ENCODE peak calls at places on chromosomes 4 and X, in eight cellular contexts. One of them, this sample, is unnamed.

GRCh38 chrX:130020661-130021324 is 38.4 kb downstream of the BCORL1 start:
- DNase-seq in brain microvascular endothelial cell: no peak
- DNase-seq in heart left ventricle: no peak
- DNase-seq in ovary: no peak
- DNase-seq in fibroblast of lung: no peak
- DNase-seq in epithelial cell of prostate: no peak
- DNase-seq in neuronal stem cell: no peak
- DNase-seq in CD4-positive, alpha-beta T cell: no peak
- DNase-seq in this sample: no peak

GRCh38 chrX:153722704-153723350 is 1.4 kb downstream of the BCAP31 start:
- DNase-seq in ovary: no peak
- DNase-seq in CD4-positive, alpha-beta T cell: no peak
- DNase-seq in heart left ventricle: no peak
- DNase-seq in neuronal stem cell: no peak
- DNase-seq in epithelial cell of prostate: no peak
- DNase-seq in fibroblast of lung: no peak
- DNase-seq in brain microvascular endothelial cell: no peak
- DNase-seq in this sample: no peak

GRCh38 chr4:38873290-38873949 is 5.8 kb downstream of the FAM114A1 start:
- DNase-seq in brain microvascular endothelial cell: no peak
- DNase-seq in ovary: no peak
- DNase-seq in fibroblast of lung: no peak
- DNase-seq in CD4-positive, alpha-beta T cell: no peak
- DNase-seq in neuronal stem cell: no peak
- DNase-seq in epithelial cell of prostate: no peak
- DNase-seq in heart left ventricle: no peak
- DNase-seq in this sample: no peak

GRCh38 chr4:849478-850175 is 23.7 kb upstream of the CPLX1 start:
- DNase-seq in brain microvascular endothelial cell: no peak
- DNase-seq in neuronal stem cell: no peak
- DNase-seq in ovary: no peak
- DNase-seq in heart left ventricle: no peak
- DNase-seq in epithelial cell of prostate: no peak
- DNase-seq in CD4-positive, alpha-beta T cell: no peak
- DNase-seq in fibroblast of lung: no peak
- DNase-seq in this sample: no peak

GRCh38 chrX:3518870-3519269 is 172.4 kb upstream of the MXRA5 start:
- DNase-seq in ovary: peak; percentile 13
- DNase-seq in neuronal stem cell: no peak
- DNase-seq in CD4-positive, alpha-beta T cell: no peak
- DNase-seq in heart left ventricle: peak; percentile 44
- DNase-seq in brain microvascular endothelial cell: peak; percentile 92
- DNase-seq in fibroblast of lung: peak; percentile 44
- DNase-seq in epithelial cell of prostate: no peak
- DNase-seq in this sample: no peak

GRCh38 chrX:133527415-133527814 is 112.1 kb upstream of the GPC4 start:
- DNase-seq in fibroblast of lung: no peak
- DNase-seq in brain microvascular endothelial cell: no peak
- DNase-seq in heart left ventricle: no peak
- DNase-seq in CD4-positive, alpha-beta T cell: no peak
- DNase-seq in neuronal stem cell: no peak
- DNase-seq in epithelial cell of prostate: peak; percentile 8
- DNase-seq in ovary: no peak
- DNase-seq in this sample: no peak

GRCh38 chr4:182895791-182896292 is 21.3 kb downstream of the DCTD start:
- DNase-seq in fibroblast of lung: no peak
- DNase-seq in ovary: no peak
- DNase-seq in CD4-positive, alpha-beta T cell: no peak
- DNase-seq in neuronal stem cell: no peak
- DNase-seq in heart left ventricle: no peak
- DNase-seq in epithelial cell of prostate: no peak
- DNase-seq in brain microvascular endothelial cell: no peak
- DNase-seq in this sample: no peak

GRCh38 chr4:108601517-108601916 is 18.9 kb upstream of the RPL34 start:
- DNase-seq in fibroblast of lung: no peak
- DNase-seq in epithelial cell of prostate: no peak
- DNase-seq in ovary: no peak
- DNase-seq in neuronal stem cell: no peak
- DNase-seq in heart left ventricle: no peak
- DNase-seq in CD4-positive, alpha-beta T cell: no peak
- DNase-seq in brain microvascular endothelial cell: no peak
- DNase-seq in this sample: no peak

GRCh38 chr4:33975996-33976395 is 2268.3 kb downstream of the ARAP2 start:
- DNase-seq in heart left ventricle: no peak
- DNase-seq in fibroblast of lung: peak; percentile 67
- DNase-seq in CD4-positive, alpha-beta T cell: no peak
- DNase-seq in epithelial cell of prostate: no peak
- DNase-seq in brain microvascular endothelial cell: no peak
- DNase-seq in neuronal stem cell: no peak
- DNase-seq in ovary: no peak
- DNase-seq in this sample: no peak

GRCh38 chr4:170386511-170386910 is 296.8 kb upstream of the AADAT start:
- DNase-seq in epithelial cell of prostate: no peak
- DNase-seq in brain microvascular endothelial cell: no peak
- DNase-seq in ovary: no peak
- DNase-seq in heart left ventricle: no peak
- DNase-seq in CD4-positive, alpha-beta T cell: no peak
- DNase-seq in fibroblast of lung: no peak
- DNase-seq in neuronal stem cell: no peak
- DNase-seq in this sample: no peak

GRCh38 chr4:109278594-109279031 is 23.8 kb downstream of the COL25A1 start:
- DNase-seq in brain microvascular endothelial cell: no peak
- DNase-seq in fibroblast of lung: no peak
- DNase-seq in neuronal stem cell: no peak
- DNase-seq in ovary: no peak
- DNase-seq in epithelial cell of prostate: no peak
- DNase-seq in CD4-positive, alpha-beta T cell: no peak
- DNase-seq in heart left ventricle: no peak
- DNase-seq in this sample: no peak

GRCh38 chrX:17968367-17968766 is 107.3 kb upstream of the RAI2 start:
- DNase-seq in CD4-positive, alpha-beta T cell: no peak
- DNase-seq in neuronal stem cell: no peak
- DNase-seq in brain microvascular endothelial cell: no peak
- DNase-seq in heart left ventricle: no peak
- DNase-seq in fibroblast of lung: no peak
- DNase-seq in ovary: no peak
- DNase-seq in epithelial cell of prostate: no peak
- DNase-seq in this sample: no peak

GRCh38 chr4:48490012-48490679 is at the start of gene ZAR1:
- DNase-seq in brain microvascular endothelial cell: no peak
- DNase-seq in heart left ventricle: no peak
- DNase-seq in ovary: no peak
- DNase-seq in CD4-positive, alpha-beta T cell: no peak
- DNase-seq in epithelial cell of prostate: no peak
- DNase-seq in neuronal stem cell: no peak
- DNase-seq in fibroblast of lung: no peak
- DNase-seq in this sample: no peak

GRCh38 chr4:152894673-152895072 is 41.5 kb upstream of the FHDC1 start:
- DNase-seq in heart left ventricle: no peak
- DNase-seq in epithelial cell of prostate: peak; percentile 5
- DNase-seq in brain microvascular endothelial cell: peak; percentile 12
- DNase-seq in ovary: no peak
- DNase-seq in fibroblast of lung: peak; percentile 39
- DNase-seq in neuronal stem cell: no peak
- DNase-seq in CD4-positive, alpha-beta T cell: no peak
- DNase-seq in this sample: no peak

GRCh38 chr4:114037981-114038380 is 58.5 kb upstream of the ARSJ start:
- DNase-seq in heart left ventricle: no peak
- DNase-seq in neuronal stem cell: no peak
- DNase-seq in epithelial cell of prostate: no peak
- DNase-seq in fibroblast of lung: no peak
- DNase-seq in CD4-positive, alpha-beta T cell: no peak
- DNase-seq in brain microvascular endothelial cell: no peak
- DNase-seq in ovary: no peak
- DNase-seq in this sample: no peak

GRCh38 chrX:45479835-45480422 is 279.3 kb upstream of the DIPK2B start:
- DNase-seq in heart left ventricle: no peak
- DNase-seq in brain microvascular endothelial cell: peak; percentile 68
- DNase-seq in fibroblast of lung: peak; percentile 89
- DNase-seq in neuronal stem cell: no peak
- DNase-seq in ovary: no peak
- DNase-seq in epithelial cell of prostate: peak; percentile 91
- DNase-seq in CD4-positive, alpha-beta T cell: no peak
- DNase-seq in this sample: no peak

GRCh38 chrX:155231163-155231562 is 14.9 kb downstream of the VBP1 start:
- DNase-seq in ovary: no peak
- DNase-seq in brain microvascular endothelial cell: no peak
- DNase-seq in neuronal stem cell: no peak
- DNase-seq in CD4-positive, alpha-beta T cell: no peak
- DNase-seq in heart left ventricle: no peak
- DNase-seq in epithelial cell of prostate: no peak
- DNase-seq in fibroblast of lung: no peak
- DNase-seq in this sample: no peak

GRCh38 chr4:37623940-37624339 is 62.2 kb downstream of the RELL1 start:
- DNase-seq in ovary: no peak
- DNase-seq in brain microvascular endothelial cell: no peak
- DNase-seq in heart left ventricle: no peak
- DNase-seq in neuronal stem cell: no peak
- DNase-seq in fibroblast of lung: no peak
- DNase-seq in CD4-positive, alpha-beta T cell: no peak
- DNase-seq in epithelial cell of prostate: no peak
- DNase-seq in this sample: no peak

GRCh38 chrX:39805022-39805421 is 292.7 kb downstream of the BCOR start:
- DNase-seq in CD4-positive, alpha-beta T cell: no peak
- DNase-seq in ovary: no peak
- DNase-seq in epithelial cell of prostate: no peak
- DNase-seq in brain microvascular endothelial cell: no peak
- DNase-seq in fibroblast of lung: no peak
- DNase-seq in neuronal stem cell: no peak
- DNase-seq in heart left ventricle: no peak
- DNase-seq in this sample: no peak

DNA sequence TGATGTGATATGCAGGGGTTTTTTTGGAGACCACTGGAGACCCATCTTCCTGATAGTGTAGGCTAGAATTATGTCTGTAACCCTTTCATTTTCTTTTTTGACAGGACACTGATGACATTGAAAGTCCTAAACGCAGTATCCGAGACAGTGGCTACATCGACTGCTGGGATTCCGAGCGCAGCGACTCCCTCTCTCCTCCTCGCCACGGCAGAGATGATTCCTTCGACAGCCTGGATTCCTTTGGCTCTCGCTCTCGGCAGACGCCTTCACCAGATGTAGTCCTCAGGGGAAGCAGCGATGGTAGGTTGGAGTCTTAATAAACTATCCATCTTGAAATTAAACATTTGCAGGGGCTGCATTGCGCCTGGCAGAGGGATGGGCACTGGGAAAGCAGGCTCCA is 75.4 kb downstream of the LIMCH1 start:
- DNase-seq in epithelial cell of prostate: no peak
- DNase-seq in neuronal stem cell: no peak
- DNase-seq in heart left ventricle: no peak
- DNase-seq in brain microvascular endothelial cell: no peak
- DNase-seq in CD4-positive, alpha-beta T cell: no peak
- DNase-seq in fibroblast of lung: no peak
- DNase-seq in ovary: no peak
- DNase-seq in this sample: no peak
- H3K27ac ChIP-seq in epithelial cell of prostate: no peak overlapping the region
- H3K27ac ChIP-seq in neuronal stem cell: no peak overlapping the region
- H3K27ac ChIP-seq in heart left ventricle: peak overlapping the region; percentile 61
- H3K27ac ChIP-seq in brain microvascular endothelial cell: no peak overlapping the region
- H3K27ac ChIP-seq in CD4-positive, alpha-beta T cell: no peak overlapping the region
- H3K27ac ChIP-seq in fibroblast of lung: no peak overlapping the region
- H3K27ac ChIP-seq in ovary: no peak overlapping the region
- H3K27ac ChIP-seq in this sample: no peak overlapping the region

GRCh38 chrX:136765957-136766356 is 14.8 kb downstream of the ARHGEF6 start:
- DNase-seq in brain microvascular endothelial cell: no peak
- DNase-seq in neuronal stem cell: no peak
- DNase-seq in epithelial cell of prostate: no peak
- DNase-seq in ovary: no peak
- DNase-seq in CD4-positive, alpha-beta T cell: no peak
- DNase-seq in heart left ventricle: no peak
- DNase-seq in fibroblast of lung: no peak
- DNase-seq in this sample: no peak

GRCh38 chrX:136764206-136764605 is 16.5 kb downstream of the ARHGEF6 start:
- DNase-seq in ovary: no peak
- DNase-seq in neuronal stem cell: no peak
- DNase-seq in fibroblast of lung: no peak
- DNase-seq in epithelial cell of prostate: no peak
- DNase-seq in heart left ventricle: no peak
- DNase-seq in CD4-positive, alpha-beta T cell: no peak
- DNase-seq in brain microvascular endothelial cell: no peak
- DNase-seq in this sample: no peak

GRCh38 chrX:136766785-136767103 is 14.0 kb downstream of the ARHGEF6 start:
- DNase-seq in CD4-positive, alpha-beta T cell: no peak
- DNase-seq in ovary: peak; percentile 29
- DNase-seq in heart left ventricle: peak; percentile 38
- DNase-seq in neuronal stem cell: no peak
- DNase-seq in fibroblast of lung: no peak
- DNase-seq in brain microvascular endothelial cell: no peak
- DNase-seq in epithelial cell of prostate: no peak
- DNase-seq in this sample: no peak

GRCh38 chrX:136767104-136767941 is 13.4 kb downstream of the ARHGEF6 start:
- DNase-seq in brain microvascular endothelial cell: peak; percentile 38
- DNase-seq in fibroblast of lung: peak; percentile 60
- DNase-seq in epithelial cell of prostate: no peak
- DNase-seq in neuronal stem cell: peak; percentile 40
- DNase-seq in heart left ventricle: peak; percentile 80
- DNase-seq in CD4-positive, alpha-beta T cell: peak; percentile 55
- DNase-seq in ovary: peak; percentile 64
- DNase-seq in this sample: peak; percentile 32

GRCh38 chrX:136768469-136769084 is 12.2 kb downstream of the ARHGEF6 start:
- DNase-seq in neuronal stem cell: no peak
- DNase-seq in CD4-positive, alpha-beta T cell: peak; percentile 35
- DNase-seq in brain microvascular endothelial cell: peak; percentile 89
- DNase-seq in fibroblast of lung: peak; percentile 92
- DNase-seq in heart left ventricle: peak; percentile 50
- DNase-seq in ovary: peak; percentile 47
- DNase-seq in epithelial cell of prostate: peak; percentile 16
- DNase-seq in this sample: no peak
- H3K27ac ChIP-seq in neuronal stem cell: no peak overlapping the region
- H3K27ac ChIP-seq in CD4-positive, alpha-beta T cell: peak overlapping the region; percentile 53
- H3K27ac ChIP-seq in brain microvascular endothelial cell: peak overlapping the region; percentile 57
- H3K27ac ChIP-seq in fibroblast of lung: peak overlapping the region; percentile 61
- H3K27ac ChIP-seq in heart left ventricle: peak overlapping the region; percentile 91
- H3K27ac ChIP-seq in ovary: no peak overlapping the region
- H3K27ac ChIP-seq in epithelial cell of prostate: no peak overlapping the region
- H3K27ac ChIP-seq in this sample: no peak overlapping the region

DNA sequence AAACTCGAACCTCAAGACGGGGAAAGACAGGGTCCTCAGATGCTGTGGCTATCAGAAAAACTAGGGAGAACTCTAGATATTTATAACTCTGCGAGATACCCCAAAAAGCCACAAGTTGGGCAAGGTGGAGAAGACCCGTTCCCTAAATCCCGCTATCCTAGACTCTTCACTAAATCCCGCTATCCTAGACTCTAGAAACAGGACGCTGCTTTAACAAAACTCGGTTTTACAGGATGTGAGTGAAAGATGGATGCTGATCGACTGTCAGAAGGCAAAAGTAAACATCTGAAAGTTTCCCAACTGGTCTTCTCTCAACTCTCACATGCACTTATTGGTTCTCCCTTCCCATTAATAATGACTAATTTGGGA is 270 bp downstream of the DNAAF6 start:
- DNase-seq in heart left ventricle: no peak
- DNase-seq in ovary: no peak
- DNase-seq in epithelial cell of prostate: no peak
- DNase-seq in brain microvascular endothelial cell: no peak
- DNase-seq in neuronal stem cell: no peak
- DNase-seq in fibroblast of lung: no peak
- DNase-seq in CD4-positive, alpha-beta T cell: no peak
- DNase-seq in this sample: no peak
- H3K27ac ChIP-seq in heart left ventricle: no peak overlapping the region
- H3K27ac ChIP-seq in ovary: no peak overlapping the region
- H3K27ac ChIP-seq in epithelial cell of prostate: no peak overlapping the region
- H3K27ac ChIP-seq in brain microvascular endothelial cell: no peak overlapping the region
- H3K27ac ChIP-seq in neuronal stem cell: no peak overlapping the region
- H3K27ac ChIP-seq in fibroblast of lung: no peak overlapping the region
- H3K27ac ChIP-seq in CD4-positive, alpha-beta T cell: no peak overlapping the region
- H3K27ac ChIP-seq in this sample: no peak overlapping the region

GRCh38 chr4:118734491-118735205 is 49.5 kb downstream of the METTL14 start:
- DNase-seq in neuronal stem cell: no peak
- DNase-seq in fibroblast of lung: no peak
- DNase-seq in ovary: no peak
- DNase-seq in heart left ventricle: no peak
- DNase-seq in brain microvascular endothelial cell: no peak
- DNase-seq in epithelial cell of prostate: no peak
- DNase-seq in CD4-positive, alpha-beta T cell: no peak
- DNase-seq in this sample: no peak
- H3K27ac ChIP-seq in neuronal stem cell: no peak overlapping the region
- H3K27ac ChIP-seq in fibroblast of lung: no peak overlapping the region
- H3K27ac ChIP-seq in ovary: no peak overlapping the region
- H3K27ac ChIP-seq in heart left ventricle: no peak overlapping the region
- H3K27ac ChIP-seq in brain microvascular endothelial cell: peak overlapping the region; percentile 7
- H3K27ac ChIP-seq in epithelial cell of prostate: no peak overlapping the region
- H3K27ac ChIP-seq in CD4-positive, alpha-beta T cell: no peak overlapping the region
- H3K27ac ChIP-seq in this sample: no peak overlapping the region

This sample was measured in caudate nucleus.